ENCODE peak calls at places on chromosome 20, in ten cellular contexts. R is H7; X is naive thymus-derived CD8-positive, alpha-beta T cell; L is iPS-NIHi11; E is epithelial cell of esophagus; B is mesothelial cell of epicardium; O is NB4; V is AG10803; J is mesenteric fat pad; U is EH. A is an unnamed sample.

GRCh38 chr20:10652660-10653191 is 21.1 kb downstream of the JAG1 start:
- DNase-seq in U (no peak), X (no peak), J (no peak), E (no peak), V (no peak), B (no peak), O (no peak), R (no peak), L (no peak), A (no peak)

GRCh38 chr20:16821211-16822089 is 73.3 kb downstream of the OTOR start:
- DNase-seq in V (peak; percentile 34), O (peak; percentile 62), L (peak; percentile 68), X (no peak), U (peak; percentile 54), E (peak; percentile 57), J (no peak), B (no peak), R (peak; percentile 45), A (peak; percentile 72)

GRCh38 chr20:43016257-43016656 is 173.4 kb downstream of the PTPRT start:
- DNase-seq in E (no peak), B (no peak), U (no peak), J (no peak), V (no peak), X (no peak), R (no peak), O (no peak), L (no peak), A (no peak)

GRCh38 chr20:37504404-37505096 is 16.5 kb upstream of the NNAT start:
- DNase-seq in R (peak; percentile 43), J (peak; percentile 81), V (no peak), O (no peak), U (peak; percentile 24), B (no peak), X (no peak), L (peak; percentile 54), E (no peak), A (no peak)

GRCh38 chr20:1121439-1121838 is 3.0 kb downstream of the PSMF1 start:
- DNase-seq in R (no peak), J (no peak), E (no peak), X (no peak), V (no peak), B (no peak), O (no peak), U (no peak), L (no peak), A (no peak)

GRCh38 chr20:1336699-1337387 is 7.9 kb upstream of the SDCBP2 start:
- DNase-seq in B (no peak), J (peak; percentile 92), L (peak; percentile 55), E (no peak), V (peak; percentile 31), O (no peak), R (no peak), X (peak; percentile 33), U (no peak), A (no peak)

GRCh38 chr20:36336204-36336603 is 30.1 kb downstream of the DLGAP4 start:
- DNase-seq in U (no peak), B (no peak), X (no peak), L (no peak), R (peak; percentile 38), V (no peak), O (no peak), J (no peak), E (no peak), A (no peak)

GRCh38 chr20:44056010-44056698 is 130.8 kb downstream of the JPH2 start:
- DNase-seq in L (peak; percentile 62), X (peak; percentile 79), R (peak; percentile 79), J (peak; percentile 47), V (no peak), E (peak; percentile 34), O (peak; percentile 72), B (no peak), U (peak; percentile 36), A (no peak)

GRCh38 chr20:44448753-44449546 is 26.7 kb upstream of the TTPAL start:
- DNase-seq in U (peak; percentile 15), B (no peak), J (no peak), V (no peak), E (peak; percentile 39), L (peak; percentile 80), R (peak; percentile 75), X (no peak), O (peak; percentile 65), A (no peak)

GRCh38 chr20:36336838-36337478 is 30.8 kb downstream of the DLGAP4 start:
- DNase-seq in E (no peak), L (no peak), U (no peak), O (no peak), R (peak; percentile 61), X (no peak), J (no peak), V (no peak), B (no peak), A (no peak)

GRCh38 chr20:46963758-46964181 is 69.1 kb downstream of the EYA2 start:
- DNase-seq in J (no peak), V (peak; percentile 44), E (peak; percentile 77), R (no peak), O (peak; percentile 81), U (peak; percentile 15), X (no peak), L (no peak), B (no peak), A (no peak)

GRCh38 chr20:50758469-50758868 is 27.1 kb downstream of the PARD6B start:
- DNase-seq in V (peak; percentile 30), L (no peak), X (no peak), O (no peak), J (no peak), R (no peak), B (no peak), E (peak; percentile 30), U (peak; percentile 5), A (no peak)

GRCh38 chr20:48019496-48019895 is 234.2 kb upstream of the SULF2 start:
- DNase-seq in E (no peak), J (no peak), V (peak; percentile 52), L (no peak), O (peak; percentile 16), B (no peak), U (peak; percentile 78), R (no peak), X (no peak), A (no peak)

GRCh38 chr20:37516697-37517370 is 4.2 kb upstream of the NNAT start:
- DNase-seq in U (peak; percentile 79), L (no peak), O (no peak), B (no peak), V (peak; percentile 82), R (no peak), X (no peak), J (peak; percentile 18), E (no peak), A (no peak)

GRCh38 chr20:61807426-61808160 is 258.1 kb downstream of the TAF4 start:
- DNase-seq in B (peak; percentile 10), E (no peak), J (no peak), R (peak; percentile 67), L (no peak), U (no peak), O (no peak), X (no peak), V (no peak), A (no peak)

GRCh38 chr20:34389206-34389953 is 26.3 kb downstream of the ITCH start:
- DNase-seq in R (no peak), O (no peak), E (peak; percentile 14), V (peak; percentile 35), U (peak; percentile 61), L (no peak), X (no peak), B (no peak), J (no peak), A (no peak)

GRCh38 chr20:2699775-2700413 is 7.3 kb downstream of the EBF4 start:
- DNase-seq in L (no peak), U (no peak), J (no peak), R (peak; percentile 75), E (no peak), B (no peak), V (no peak), O (no peak), X (no peak), A (no peak)

GRCh38 chr20:33466303-33466646 is 22.7 kb upstream of the SNTA1 start:
- DNase-seq in L (no peak), R (no peak), J (no peak), E (no peak), B (no peak), O (no peak), U (no peak), V (no peak), X (no peak), A (no peak)

GRCh38 chr20:6767536-6768227 is at the start of gene BMP2:
- DNase-seq in O (peak; percentile 85), B (peak; percentile 40), U (peak; percentile 50), X (no peak), J (peak; percentile 89), R (peak; percentile 82), E (peak; percentile 73), L (peak; percentile 58), V (peak; percentile 47), A (no peak)

GRCh38 chr20:56245761-56246160 is 2.8 kb upstream of the MC3R start:
- DNase-seq in E (no peak), B (no peak), R (no peak), J (no peak), L (no peak), O (peak; percentile 56), U (peak; percentile 12), X (no peak), V (no peak), A (peak; percentile 86)

GRCh38 chr20:3339571-3339970 is 67.9 kb downstream of the DNAAF9 start:
- DNase-seq in R (no peak), U (no peak), B (no peak), E (no peak), V (no peak), X (no peak), L (no peak), J (no peak), O (no peak), A (no peak)

GRCh38 chr20:48193626-48194025 is 408.3 kb upstream of the SULF2 start:
- DNase-seq in L (no peak), E (no peak), X (no peak), R (no peak), B (no peak), J (no peak), U (no peak), V (no peak), O (no peak), A (no peak)

GRCh38 chr20:16407251-16408067 is 165.8 kb downstream of the KIF16B start:
- DNase-seq in V (no peak), R (no peak), X (no peak), B (no peak), U (peak; percentile 14), J (no peak), E (no peak), O (no peak), L (no peak), A (no peak)

GRCh38 chr20:61299088-61299487 is 47.0 kb downstream of the CDH4 start:
- DNase-seq in R (peak; percentile 54), J (no peak), L (no peak), V (no peak), B (no peak), O (no peak), X (no peak), E (no peak), U (no peak), A (no peak)

GRCh38 chr20:61786230-61786629 is 279.5 kb downstream of the TAF4 start:
- DNase-seq in J (no peak), L (no peak), O (no peak), E (no peak), B (peak; percentile 8), R (no peak), X (no peak), V (no peak), U (no peak), A (no peak)

GRCh38 chr20:55172310-55173002 is 697.1 kb downstream of the DOK5 start:
- DNase-seq in X (no peak), O (no peak), B (no peak), L (no peak), J (no peak), E (no peak), U (no peak), V (peak; percentile 5), R (no peak), A (no peak)

GRCh38 chr20:5127204-5127858 is 523 bp downstream of the CDS2 start:
- DNase-seq in U (peak; percentile 42), B (peak; percentile 25), J (peak; percentile 92), V (peak; percentile 17), E (peak; percentile 55), X (peak; percentile 75), L (peak; percentile 24), O (peak; percentile 71), R (peak; percentile 82), A (no peak)

GRCh38 chr20:20241966-20242365 is 125.9 kb upstream of the INSM1 start:
- DNase-seq in J (no peak), U (no peak), O (no peak), X (no peak), E (no peak), R (no peak), V (no peak), B (no peak), L (no peak), A (no peak)

A was measured in COLO829.